ENCODE peak calls at places on chromosomes 2 and 18, in six cellular contexts. U is activated effector memory CD4-positive, alpha-beta T cell treated with anti-CD3 and anti-CD28 coated beads, Interleukin-2, amount 50 U/mL, for 16 hours; J is T-helper 2 cell; B is NCI-H2171 treated with DMSO at 0.1 percent for 48 hours; T is activated T-cell treated with anti-CD3 and anti-CD28 coated beads for 24 hours; I is omental fat pad. W is an unnamed sample.

GRCh38 chr2:134773372-134774073 is 54.7 kb upstream of the TMEM163 start:
- DNase-seq in T (no peak), J (no peak), U (no peak), B (peak), I (no peak), W (no peak)

GRCh38 chr2:169887120-169887519 is 59.9 kb downstream of the UBR3 start:
- DNase-seq in I (no peak), U (no peak), B (no peak), T (no peak), J (no peak), W (no peak)

GRCh38 chr2:5494212-5494611 is 198.0 kb upstream of the SOX11 start:
- DNase-seq in J (no peak), T (no peak), B (no peak), U (no peak), I (no peak), W (no peak)

GRCh38 chr2:232979871-232980461 is 33.1 kb downstream of the NGEF start:
- DNase-seq in T (no peak), I (no peak), U (no peak), B (peak), J (no peak), W (no peak)

GRCh38 chr2:120905824-120906571 is 170.3 kb downstream of the GLI2 start:
- DNase-seq in B (no peak), U (no peak), J (no peak), T (no peak), I (no peak), W (no peak)

GRCh38 chr2:105841551-105841950 is 96.8 kb downstream of the NCK2 start:
- DNase-seq in U (no peak), J (no peak), T (no peak), I (no peak), B (no peak), W (no peak)

GRCh38 chr2:36371070-36371962 is 15.7 kb downstream of the CRIM1 start:
- DNase-seq in J (no peak), T (no peak), U (no peak), I (no peak), B (no peak), W (no peak)

GRCh38 chr2:189584662-189585061 is 4.1 kb upstream of the SLC40A1 start:
- DNase-seq in T (no peak), U (no peak), J (no peak), B (no peak), I (no peak), W (no peak)

GRCh38 chr2:181313845-181314244 is 143.3 kb upstream of the ITGA4 start:
- DNase-seq in I (no peak), U (no peak), T (no peak), J (no peak), B (no peak), W (no peak)

GRCh38 chr2:8506771-8507170 is 175.1 kb upstream of the ID2 start:
- DNase-seq in U (no peak), T (no peak), J (no peak), I (no peak), B (no peak), W (no peak)

GRCh38 chr18:60826346-60826745 is 453.8 kb upstream of the MC4R start:
- DNase-seq in I (no peak), T (no peak), U (no peak), B (no peak), J (no peak), W (no peak)

W was measured in stimulated activated naive CD8-positive, alpha-beta T cell treated with anti-CD3 and anti-CD28 coated beads, Interleukin-15, amount 100 ng/mL, for 72 hours.